ENCODE peak calls at places on chromosome 19, in five cellular contexts. Y is thyroid gland, W is endodermal cell, X is brain microvascular endothelial cell, M is dorsolateral prefrontal cortex. R is an unnamed sample.

GRCh38 chr19:435707-436412 is 25.0 kb downstream of the SHC2 start:
- DNase-seq in W (no peak), X (no peak), Y (no peak), M (peak), R (no peak)

GRCh38 chr19:55255618-55256423 is 3.0 kb downstream of the PPP6R1 start:
- DNase-seq in W (no peak), Y (peak), X (peak), M (no peak), R (no peak)

GRCh38 chr19:41703602-41704293 is 4.7 kb upstream of the CEACAM5 start:
- DNase-seq in M (no peak), X (no peak), Y (no peak), W (peak), R (no peak)

GRCh38 chr19:49422407-49423277 is 599 bp downstream of the PTH2 start:
- DNase-seq in X (no peak), W (peak), Y (no peak), M (no peak), R (no peak)

GRCh38 chr19:53809518-53810186 is 14.5 kb downstream of the NLRP12 start:
- DNase-seq in X (no peak), M (no peak), W (peak), Y (no peak), R (no peak)

GRCh38 chr19:47693903-47694302 is 19.3 kb upstream of the EHD2 start:
- DNase-seq in W (no peak), M (no peak), Y (no peak), X (no peak), R (no peak)

GRCh38 chr19:48866692-48867091 is 1.7 kb downstream of the PLEKHA4 start:
- DNase-seq in Y (no peak), W (no peak), M (no peak), X (no peak), R (no peak)

GRCh38 chr19:18379803-18380747 is 5.9 kb upstream of the GDF15 start:
- DNase-seq in M (no peak), X (peak), Y (peak), W (peak), R (peak)

GRCh38 chr19:45676851-45677263 is 8.8 kb downstream of the GIPR start:
- DNase-seq in W (no peak), X (no peak), Y (peak), M (no peak), R (no peak)

GRCh38 chr19:5200844-5201243 is 139.8 kb downstream of the PTPRS start:
- DNase-seq in W (no peak), M (no peak), Y (no peak), X (no peak), R (no peak)

GRCh38 chr19:55390461-55390880 is 4.7 kb downstream of the RPL28 start:
- DNase-seq in W (peak), M (no peak), Y (no peak), X (peak), R (no peak)

GRCh38 chr19:33311326-33311682 is 9.0 kb upstream of the CEBPA start:
- DNase-seq in X (no peak), W (peak), Y (no peak), M (no peak), R (no peak)

GRCh38 chr19:33306853-33307792 is 4.8 kb upstream of the CEBPA start:
- DNase-seq in X (no peak), Y (peak), W (no peak), M (no peak), R (no peak)

GRCh38 chr19:33309826-33310225 is 7.5 kb upstream of the CEBPA start:
- DNase-seq in X (no peak), Y (no peak), W (no peak), M (no peak), R (no peak)

GRCh38 chr19:33312065-33312464 is 9.7 kb upstream of the CEBPA start:
- DNase-seq in X (no peak), M (no peak), Y (no peak), W (no peak), R (no peak)

DNA sequence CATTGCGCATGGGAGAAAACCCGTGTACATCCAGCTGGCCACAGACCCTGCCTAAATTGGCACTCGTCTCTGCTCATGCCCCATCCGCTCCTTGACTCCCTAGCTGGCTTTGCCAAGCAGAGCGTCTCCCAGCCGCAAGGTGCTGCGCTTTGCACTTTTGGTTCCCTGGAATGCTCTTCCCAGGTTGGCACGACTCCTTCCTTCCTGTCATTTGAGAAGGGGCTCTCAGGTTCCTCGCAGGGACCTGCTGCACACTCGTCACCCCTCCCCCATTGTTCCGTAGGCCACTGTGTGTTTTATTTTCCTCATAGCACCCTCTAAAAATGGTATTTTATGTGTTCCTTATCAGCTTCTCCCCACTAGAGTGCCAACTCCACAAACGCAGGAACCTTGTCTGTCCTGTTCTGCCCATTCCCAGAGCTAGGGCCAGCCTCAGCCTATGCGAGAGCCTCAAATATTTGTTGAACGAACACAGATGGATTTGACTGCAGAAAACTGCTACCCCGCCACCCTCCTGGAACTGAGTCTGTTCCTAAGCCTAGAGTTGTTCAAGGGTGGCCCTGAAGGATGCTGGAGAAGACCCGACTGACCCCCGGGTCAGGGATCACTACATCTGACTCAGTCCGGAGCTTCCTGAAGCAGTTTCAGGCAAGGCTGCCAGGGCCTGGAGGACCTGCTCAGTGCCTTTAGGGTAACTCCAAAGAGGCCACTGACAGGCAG is 8.4 kb upstream of the CEBPA start:
- DNase-seq in M (no peak), W (no peak), Y (peak), X (no peak), R (no peak)
- TF ChIP-seq CTCF in M (no peak), W (no peak), Y (peak), X (no peak), R (no peak)

GRCh38 chr19:36014029-36014924 is at the start of gene ALKBH6:
- DNase-seq in X (peak), W (peak), Y (peak), M (peak), R (peak)
- H3K27ac ChIP-seq in X (peak), W (no peak), Y (peak), M (peak), R (peak)

GRCh38 chr19:2255112-2255845 is 938 bp downstream of the JSRP1 start:
- DNase-seq in W (no peak), Y (no peak), M (no peak), X (no peak), R (no peak)

GRCh38 chr19:2254052-2254872 is 2.0 kb downstream of the JSRP1 start:
- DNase-seq in X (no peak), W (peak), M (no peak), Y (no peak), R (no peak)

GRCh38 chr19:2251577-2252480 is 2.7 kb downstream of the AMH start:
- DNase-seq in X (no peak), Y (no peak), W (no peak), M (no peak), R (no peak)

GRCh38 chr19:2252481-2253105 is 3.5 kb downstream of the AMH start:
- DNase-seq in W (no peak), X (no peak), M (no peak), Y (no peak), R (no peak)

DNA sequence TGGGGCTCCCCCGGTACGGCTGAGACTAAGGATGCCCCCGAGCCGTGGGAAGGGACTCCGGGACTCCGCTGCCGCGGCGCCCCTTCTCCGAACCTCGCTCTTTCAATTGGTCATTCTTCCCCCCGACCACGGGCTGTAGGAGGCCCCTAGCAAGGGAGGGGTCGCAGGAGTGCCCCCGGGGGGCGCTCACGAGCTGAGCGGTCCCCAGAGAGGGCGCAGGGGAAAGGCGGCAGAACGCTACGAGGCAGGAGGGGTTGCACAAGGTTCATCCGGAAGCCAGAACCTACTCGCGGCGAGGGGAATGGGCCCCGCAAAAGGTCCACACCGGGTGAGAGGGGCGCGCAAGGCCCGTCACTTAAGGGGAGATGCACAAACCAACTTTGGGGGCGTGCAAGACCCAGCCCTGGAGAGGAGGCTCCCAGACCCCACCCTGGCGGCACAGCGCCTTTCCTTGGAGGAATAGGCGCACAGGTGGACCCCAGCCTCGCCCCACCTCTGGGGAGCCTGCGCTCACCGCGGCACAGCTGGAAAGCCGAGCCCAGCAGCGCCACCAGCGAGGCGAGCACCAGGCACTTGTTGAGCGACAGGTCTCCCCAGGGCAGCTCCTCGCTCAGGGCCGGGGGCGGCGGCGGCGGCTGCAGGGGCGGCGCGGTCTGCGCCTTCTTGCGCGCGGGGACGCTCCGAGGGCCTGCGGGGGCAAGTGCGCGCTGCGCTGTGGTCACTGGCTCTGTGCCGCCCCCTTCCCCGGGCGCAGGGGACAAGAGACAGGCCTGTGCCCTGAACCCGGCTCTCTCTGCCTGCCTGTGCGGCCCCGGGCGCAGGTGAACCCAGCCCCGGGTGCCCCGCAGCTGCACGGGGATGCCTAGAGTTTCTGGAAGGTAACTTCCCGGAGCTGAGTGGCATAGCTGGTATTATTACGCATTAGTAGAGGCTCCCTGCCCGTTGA is 2.8 kb downstream of the JSRP1 start:
- DNase-seq in Y (no peak), M (no peak), W (peak), X (no peak), R (no peak)
- TF ChIP-seq CTCF in Y (no peak), M (no peak), W (peak), X (peak), R (no peak)

GRCh38 chr19:7705387-7706187 is 3.7 kb upstream of the FCER2 start:
- DNase-seq in M (no peak), W (no peak), X (no peak), Y (peak), R (no peak)

GRCh38 chr19:7703332-7703731 is 1.4 kb upstream of the FCER2 start:
- DNase-seq in X (no peak), M (no peak), Y (no peak), W (no peak), R (no peak)

GRCh38 chr19:7704280-7705060 is 2.5 kb upstream of the FCER2 start:
- DNase-seq in M (no peak), W (no peak), X (no peak), Y (no peak), R (no peak)

GRCh38 chr19:7706662-7707454 is 4.9 kb upstream of the FCER2 start:
- DNase-seq in M (no peak), Y (no peak), X (no peak), W (no peak), R (no peak)

GRCh38 chr19:7706188-7706530 is 4.2 kb upstream of the FCER2 start:
- DNase-seq in Y (no peak), W (no peak), M (no peak), X (no peak), R (no peak)
- H3K27ac ChIP-seq in Y (no peak), W (no peak), M (no peak), X (no peak), R (no peak)

DNA sequence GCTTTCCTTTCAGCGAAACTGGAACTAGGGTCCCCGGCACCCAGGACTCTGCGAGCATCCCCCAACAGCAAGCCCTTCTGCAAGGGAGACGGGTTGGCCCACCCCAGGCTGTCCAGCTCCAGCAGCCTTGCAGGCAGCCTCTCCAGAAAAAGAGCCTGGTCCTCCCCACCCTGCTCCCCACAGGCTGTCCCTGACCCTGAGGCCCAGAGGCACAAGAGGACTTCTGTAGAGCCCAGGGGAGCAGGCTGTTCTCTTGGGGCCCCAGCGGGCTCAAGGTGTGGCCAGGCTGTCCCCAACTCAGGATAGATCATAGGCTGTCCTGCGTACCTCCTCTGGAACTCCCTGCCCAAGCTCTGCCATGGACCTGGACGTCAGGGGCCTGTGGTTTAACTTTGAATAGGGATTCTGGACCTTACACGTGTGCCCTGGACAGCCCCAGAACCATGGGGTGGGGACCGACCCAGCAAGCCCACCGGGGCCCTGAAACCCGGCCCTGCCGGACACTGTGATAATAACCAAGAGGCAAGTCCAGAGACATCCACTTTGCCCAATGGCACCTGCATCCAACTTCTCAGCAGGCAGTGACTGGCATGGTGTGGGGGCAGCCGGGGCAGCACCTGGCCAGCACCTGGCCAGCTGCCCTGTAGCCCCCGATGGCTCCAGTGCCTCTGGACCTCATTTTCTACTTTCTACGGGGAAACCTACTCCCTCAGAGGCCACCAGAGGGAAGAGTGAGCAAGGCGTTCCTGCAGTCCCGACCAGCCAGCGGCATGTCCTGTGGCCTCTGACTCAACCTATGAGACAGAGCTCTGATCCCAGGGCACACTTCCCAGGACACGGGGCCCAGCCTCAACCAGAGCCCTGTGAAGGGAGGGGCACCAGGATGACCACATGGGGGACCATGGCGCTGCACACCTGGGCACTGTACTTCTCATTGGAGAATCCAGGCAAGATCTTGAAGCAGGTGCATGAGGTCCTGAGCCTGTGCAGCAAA is 50.9 kb upstream of the TPM4 start:
- DNase-seq in W (peak), M (no peak), Y (no peak), X (peak), R (peak)
- TF ChIP-seq CTCF in W (peak), M (no peak), Y (no peak), X (peak), R (peak)

DNA sequence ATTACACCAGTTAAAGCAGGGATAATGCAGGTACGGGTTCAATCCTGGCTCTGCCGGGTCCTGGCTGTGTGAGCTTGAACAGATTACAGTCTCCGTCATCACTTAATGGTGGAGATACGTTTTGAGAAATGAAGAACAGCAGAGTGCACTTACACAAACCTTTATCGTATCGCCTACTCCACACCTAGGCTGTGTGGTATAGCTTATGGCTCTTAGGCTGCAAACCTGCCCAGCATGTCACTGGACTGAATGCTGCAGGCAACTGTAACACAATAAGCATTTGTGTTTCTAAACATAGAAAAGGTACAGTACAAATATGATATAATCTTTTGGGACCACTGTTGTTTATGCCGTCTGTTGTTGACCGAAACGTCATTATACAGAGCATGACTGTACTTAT is 11.5 kb downstream of the KRTDAP start:
- DNase-seq in Y (no peak), M (no peak), W (no peak), X (no peak), R (no peak)
- H3K27ac ChIP-seq in Y (no peak), M (no peak), W (no peak), X (no peak), R (no peak)

GRCh38 chr19:2269244-2270156 is 12.5 kb downstream of the PEAK3 start:
- DNase-seq in W (peak), M (peak), Y (peak), X (peak), R (peak)
- TF ChIP-seq CTCF in W (peak), M (peak), Y (no peak), X (peak), R (no peak)

DNA sequence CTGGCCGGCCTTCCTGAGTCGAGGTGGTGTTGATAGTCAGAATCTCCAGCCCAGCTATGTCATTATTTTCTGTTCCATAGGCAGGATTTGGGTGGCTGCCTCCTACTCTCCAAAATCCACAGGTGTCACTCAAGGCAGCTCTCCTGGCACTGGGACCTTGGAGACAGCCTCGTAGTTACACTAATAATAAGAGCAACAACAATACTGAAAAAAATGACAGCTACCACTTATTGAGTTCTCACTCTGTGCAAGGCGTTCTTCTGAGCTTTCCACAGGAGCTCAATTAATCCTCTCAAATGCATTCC is 12.2 kb upstream of the KLK12 start:
- DNase-seq in M (no peak), X (no peak), Y (peak), W (no peak), R (no peak)
- H3K27ac ChIP-seq in M (no peak), X (no peak), Y (no peak), W (no peak), R (no peak)

DNA sequence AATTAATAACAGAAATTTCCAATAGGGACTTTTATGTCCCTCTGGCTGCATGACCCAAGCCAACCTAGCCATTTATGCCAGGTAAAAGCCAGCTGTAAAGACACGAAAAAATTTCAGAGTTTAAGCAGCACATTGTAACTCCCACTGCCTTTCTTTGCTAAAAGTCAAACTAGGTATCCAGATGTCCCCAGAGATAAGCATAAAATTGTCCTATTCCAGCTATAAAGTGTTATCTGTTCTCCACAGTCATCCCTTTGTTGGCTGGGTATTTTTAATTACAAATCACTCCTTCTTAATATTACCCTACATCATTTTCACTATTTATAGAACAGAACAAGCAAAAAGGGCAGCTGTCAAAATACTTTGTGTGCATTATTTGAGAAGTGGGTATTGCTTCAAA is 3.2 kb upstream of the ZNF154 start:
- DNase-seq in Y (no peak), W (no peak), M (no peak), X (no peak), R (no peak)
- TF ChIP-seq CTCF in Y (no peak), W (no peak), M (no peak), X (no peak), R (no peak)